ENCODE peak calls at places on chromosomes 16 and 17, in four cellular contexts. H is K562, L is GM12878, Y is HepG2. S is an unnamed sample.

GRCh38 chr16:24253192-24253591 is 2.9 kb upstream of the CACNG3 start:
- DNase-seq in L (no peak), Y (peak; percentile 47), H (peak; percentile 73), S (peak; percentile 59)

GRCh38 chr16:5447734-5448133 is 350.1 kb upstream of the EEF2KMT start:
- DNase-seq in H (no peak), Y (no peak), L (no peak), S (no peak)

GRCh38 chr16:9169094-9169493 is 77.7 kb downstream of the HAPSTR1 start:
- DNase-seq in Y (no peak), H (no peak), L (no peak), S (no peak)

GRCh38 chr17:14739656-14740431 is 439.0 kb downstream of the HS3ST3B1 start:
- DNase-seq in H (no peak), L (no peak), Y (no peak), S (no peak)

GRCh38 chr17:50946891-50947843 is 81.0 kb upstream of the TOB1 start:
- DNase-seq in Y (no peak), L (no peak), H (peak; percentile 57), S (no peak)

GRCh38 chr17:80028030-80028429 is 7.6 kb downstream of the TBC1D16 start:
- DNase-seq in H (no peak), Y (no peak), L (no peak), S (no peak)

GRCh38 chr16:51641191-51641765 is 490.2 kb upstream of the SALL1 start:
- DNase-seq in H (no peak), L (no peak), Y (no peak), S (no peak)

GRCh38 chr16:695355-696089 is 5.3 kb upstream of the WDR24 start:
- DNase-seq in L (no peak), Y (no peak), H (peak; percentile 65), S (no peak)

GRCh38 chr17:2023692-2024571 is 1.2 kb downstream of the RTN4RL1 start:
- DNase-seq in H (peak; percentile 57), Y (no peak), L (no peak), S (peak; percentile 66)

GRCh38 chr17:44203731-44204452 is 4.2 kb upstream of the ATXN7L3 start:
- DNase-seq in Y (peak; percentile 78), H (peak; percentile 43), L (no peak), S (peak; percentile 46)

GRCh38 chr17:76635039-76635438 is 8.5 kb downstream of the ST6GALNAC1 start:
- DNase-seq in L (no peak), Y (no peak), H (no peak), S (no peak)

GRCh38 chr16:21097151-21097550 is 53.5 kb downstream of the DNAH3 start:
- DNase-seq in L (no peak), H (no peak), Y (no peak), S (no peak)

GRCh38 chr17:265726-266125 is 84.3 kb upstream of the DOC2B start:
- DNase-seq in Y (no peak), L (no peak), H (no peak), S (no peak)

GRCh38 chr16:14309001-14309886 is 238.1 kb downstream of the MRTFB start:
- DNase-seq in L (no peak), H (no peak), Y (no peak), S (no peak)

GRCh38 chr16:31009894-31010293 is 544 bp downstream of the STX1B start:
- DNase-seq in H (no peak), Y (no peak), L (no peak), S (no peak)

GRCh38 chr16:81700071-81700779 is 78.9 kb upstream of the PLCG2 start:
- DNase-seq in H (no peak), Y (no peak), L (no peak), S (no peak)

GRCh38 chr16:53991181-53992056 is 287.5 kb downstream of the FTO start:
- DNase-seq in Y (peak; percentile 70), H (no peak), L (no peak), S (peak; percentile 34)

GRCh38 chr17:22569459-22570143 is 877.3 kb downstream of the KCNJ18 start:
- DNase-seq in Y (no peak), H (no peak), L (no peak), S (no peak)

GRCh38 chr16:66844342-66845079 is at the start of gene CA7:
- DNase-seq in Y (no peak), H (peak; percentile 57), L (no peak), S (no peak)

GRCh38 chr16:67247698-67248400 is 568 bp upstream of the FHOD1 start:
- DNase-seq in Y (no peak), L (no peak), H (no peak), S (no peak)

GRCh38 chr17:33144837-33145236 is 148.3 kb downstream of the ASIC2 start:
- DNase-seq in H (no peak), Y (no peak), L (no peak), S (no peak)

GRCh38 chr17:78934681-78935418 is 9.7 kb upstream of the TIMP2 start:
- DNase-seq in Y (no peak), H (no peak), L (no peak), S (no peak)

GRCh38 chr17:78933025-78933958 is 8.1 kb upstream of the TIMP2 start:
- DNase-seq in Y (peak; percentile 93), H (no peak), L (peak; percentile 45), S (peak; percentile 37)

GRCh38 chr17:78937561-78937960 is 12.4 kb upstream of the TIMP2 start:
- DNase-seq in H (peak; percentile 50), L (no peak), Y (no peak), S (no peak)

GRCh38 chr17:78935419-78936323 is 10.5 kb upstream of the TIMP2 start:
- DNase-seq in H (peak; percentile 26), Y (no peak), L (no peak), S (peak; percentile 43)

DNA sequence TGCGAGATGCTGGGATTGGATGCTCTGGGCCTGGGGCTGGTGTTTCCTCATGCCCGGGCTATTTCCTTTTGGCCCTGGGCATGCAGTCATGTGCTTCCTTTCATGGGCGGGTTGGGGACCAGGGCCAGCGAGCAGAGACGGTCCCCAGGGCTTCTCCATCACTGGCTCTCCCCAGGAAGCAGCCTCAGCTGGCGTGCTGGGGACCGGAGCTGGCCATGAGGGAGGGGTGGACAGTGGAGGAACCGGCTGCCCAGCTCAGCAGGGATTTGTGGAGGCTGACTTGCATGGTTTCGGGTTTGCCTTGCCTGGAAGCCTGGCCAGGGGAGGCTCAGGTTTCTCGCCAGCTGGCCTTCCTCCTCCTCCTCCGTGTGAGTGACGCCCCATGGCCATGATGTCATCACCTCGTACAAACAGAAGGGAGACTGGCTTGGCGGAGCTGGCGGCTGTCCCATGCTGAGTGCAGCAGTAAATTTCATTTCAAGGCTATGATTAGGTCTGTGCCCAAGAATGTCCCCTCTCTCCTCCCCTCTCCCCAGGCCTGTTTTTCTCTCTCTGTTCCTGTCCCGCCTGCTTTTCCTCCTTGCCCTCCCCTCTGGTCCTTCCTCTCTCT is 8.9 kb upstream of the TIMP2 start:
- DNase-seq in Y (peak; percentile 77), H (no peak), L (no peak), S (peak; percentile 67)
- TF ChIP-seq BHLHE40 in Y (no peak), H (no peak), L (no peak), S (no peak)

GRCh38 chr16:57638381-57638780 is 10.0 kb downstream of the ADGRG1 start:
- DNase-seq in H (no peak), Y (no peak), L (no peak), S (no peak)

GRCh38 chr16:57636184-57636583 is 7.8 kb downstream of the ADGRG1 start:
- DNase-seq in H (no peak), Y (no peak), L (no peak), S (no peak)

GRCh38 chr16:57637965-57638364 is 9.5 kb downstream of the ADGRG1 start:
- DNase-seq in H (no peak), L (no peak), Y (no peak), S (no peak)

GRCh38 chr16:57637020-57637419 is 8.6 kb downstream of the ADGRG1 start:
- DNase-seq in Y (no peak), H (no peak), L (no peak), S (no peak)

GRCh38 chr16:57637424-57637823 is 9.0 kb downstream of the ADGRG1 start:
- DNase-seq in H (no peak), L (no peak), Y (no peak), S (no peak)
- TF ChIP-seq SP1 in H (no peak), L (no peak), Y (no peak), S (no peak)

GRCh38 chr16:86019446-86020047 is 120.6 kb downstream of the IRF8 start:
- DNase-seq in H (peak; percentile 50), L (no peak), Y (no peak), S (peak; percentile 33)
- TF ChIP-seq BHLHE40 in H (no peak), L (no peak), Y (no peak), S (no peak)

DNA sequence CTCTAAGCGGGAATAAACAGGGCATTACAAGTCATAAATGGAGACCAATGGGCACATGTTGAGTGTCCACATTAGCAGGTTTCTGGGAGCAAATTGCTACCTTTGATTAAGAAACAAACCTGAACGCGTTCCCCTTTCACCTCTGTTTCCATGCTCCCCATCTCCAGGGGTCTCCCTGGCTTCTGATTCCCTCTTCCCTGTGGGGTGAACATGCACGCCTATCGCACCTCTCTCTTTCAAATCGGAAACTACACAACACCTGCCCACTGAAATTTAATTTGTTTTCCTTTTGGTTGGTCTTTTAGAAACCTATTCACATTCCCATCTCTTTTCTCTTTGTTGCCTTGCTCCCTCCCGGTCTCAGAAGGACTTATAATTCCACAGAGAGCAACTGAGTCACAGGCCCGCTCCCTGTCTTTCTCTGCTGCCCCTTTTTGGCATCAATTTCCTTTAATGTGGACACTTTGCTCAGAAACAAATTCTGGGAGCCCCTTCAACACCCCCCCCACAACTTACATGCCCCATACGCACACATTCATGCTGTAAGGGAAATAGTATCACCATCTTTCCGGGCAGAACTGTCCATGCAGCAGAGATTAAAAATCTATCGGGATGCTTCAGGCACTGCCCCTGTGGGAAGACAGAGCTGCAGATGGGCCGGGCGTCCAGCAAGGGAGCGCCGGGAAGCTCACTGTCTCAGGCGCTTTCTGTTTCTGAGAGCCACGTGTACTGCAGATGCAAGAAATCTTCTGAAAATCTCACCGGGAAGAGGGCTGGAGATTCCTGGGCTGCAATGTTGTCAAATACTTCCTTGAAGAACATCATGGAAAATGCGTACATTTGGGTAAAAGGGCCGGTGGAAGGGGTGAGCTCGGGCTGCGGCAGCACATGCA is 7.2 kb upstream of the FOXF1 start:
- DNase-seq in L (no peak), Y (no peak), H (no peak), S (no peak)
- TF ChIP-seq SP1 in L (no peak), Y (no peak), H (no peak), S (no peak)

GRCh38 chr16:85577899-85578598 is 35.1 kb upstream of the GSE1 start:
- DNase-seq in H (no peak), Y (no peak), L (no peak), S (no peak)
- TF ChIP-seq BHLHE40 in H (no peak), Y (no peak), L (no peak), S (no peak)

GRCh38 chr17:9432121-9432866 is 143.3 kb downstream of the STX8 start:
- DNase-seq in Y (no peak), L (peak; percentile 67), H (no peak), S (no peak)
- TF ChIP-seq SP1 in Y (no peak), L (no peak), H (no peak), S (no peak)